ENCODE peak calls at places on chromosomes 13 and 19, in four cellular contexts. One of them, this sample, is unnamed.

GRCh38 chr19:7224205-7224833 is 69.9 kb downstream of the INSR start:
- DNase-seq in H1: no peak
- DNase-seq in K562: no peak
- DNase-seq in GM12878: no peak
- DNase-seq in this sample: no peak

GRCh38 chr13:65378943-65379519 is 1851.1 kb downstream of the PCDH9 start:
- DNase-seq in H1: no peak
- DNase-seq in K562: no peak
- DNase-seq in GM12878: no peak
- DNase-seq in this sample: no peak

GRCh38 chr19:38924383-38924782 is 6.2 kb downstream of the SARS2 start:
- DNase-seq in H1: no peak
- DNase-seq in K562: peak
- DNase-seq in GM12878: no peak
- DNase-seq in this sample: no peak

GRCh38 chr19:16771618-16772017 is 52.0 kb downstream of the NWD1 start:
- DNase-seq in H1: peak
- DNase-seq in K562: peak
- DNase-seq in GM12878: peak
- DNase-seq in this sample: peak

GRCh38 chr19:16366433-16367268 is 42.0 kb downstream of the KLF2 start:
- DNase-seq in H1: no peak
- DNase-seq in K562: no peak
- DNase-seq in GM12878: peak
- DNase-seq in this sample: no peak

GRCh38 chr13:78602561-78603239 is 652 bp downstream of the POU4F1 start:
- DNase-seq in H1: peak
- DNase-seq in K562: peak
- DNase-seq in GM12878: no peak
- DNase-seq in this sample: no peak

GRCh38 chr19:3369337-3370213 is 3.2 kb downstream of the NFIC start:
- DNase-seq in H1: no peak
- DNase-seq in K562: no peak
- DNase-seq in GM12878: no peak
- DNase-seq in this sample: no peak

GRCh38 chr13:36362914-36363313 is 16.7 kb upstream of the SPART start:
- DNase-seq in H1: no peak
- DNase-seq in K562: no peak
- DNase-seq in GM12878: peak
- DNase-seq in this sample: no peak

GRCh38 chr19:23255700-23256099 is 5.5 kb upstream of the ZNF724 start:
- DNase-seq in H1: no peak
- DNase-seq in K562: no peak
- DNase-seq in GM12878: no peak
- DNase-seq in this sample: no peak

GRCh38 chr19:16338470-16339360 is 14.1 kb downstream of the KLF2 start:
- DNase-seq in H1: no peak
- DNase-seq in K562: no peak
- DNase-seq in GM12878: peak
- DNase-seq in this sample: peak

GRCh38 chr19:4454621-4454951 is 3.0 kb downstream of the UBXN6 start:
- DNase-seq in H1: no peak
- DNase-seq in K562: no peak
- DNase-seq in GM12878: no peak
- DNase-seq in this sample: no peak
- TF ChIP-seq HDAC2 in H1: no peak
- TF ChIP-seq HDAC2 in K562: no peak
- TF ChIP-seq HDAC2 in GM12878: no peak
- TF ChIP-seq HDAC2 in this sample: no peak

GRCh38 chr13:73268306-73268705 is 209.5 kb downstream of the KLF5 start:
- DNase-seq in H1: no peak
- DNase-seq in K562: no peak
- DNase-seq in GM12878: no peak
- DNase-seq in this sample: no peak
- TF ChIP-seq HDAC2 in H1: no peak
- TF ChIP-seq HDAC2 in K562: no peak
- TF ChIP-seq HDAC2 in GM12878: no peak
- TF ChIP-seq HDAC2 in this sample: no peak

GRCh38 chr13:46716821-46717220 is 80.1 kb downstream of the ESD start:
- DNase-seq in H1: no peak
- DNase-seq in K562: no peak
- DNase-seq in GM12878: no peak
- DNase-seq in this sample: no peak

GRCh38 chr13:46721054-46721453 is 75.9 kb downstream of the ESD start:
- DNase-seq in H1: no peak
- DNase-seq in K562: peak
- DNase-seq in GM12878: no peak
- DNase-seq in this sample: peak

GRCh38 chr13:46715363-46715762 is 81.6 kb downstream of the ESD start:
- DNase-seq in H1: no peak
- DNase-seq in K562: no peak
- DNase-seq in GM12878: no peak
- DNase-seq in this sample: no peak

GRCh38 chr13:46720189-46720588 is 76.8 kb downstream of the ESD start:
- DNase-seq in H1: no peak
- DNase-seq in K562: no peak
- DNase-seq in GM12878: no peak
- DNase-seq in this sample: no peak

GRCh38 chr13:46717275-46717674 is 79.7 kb downstream of the ESD start:
- DNase-seq in H1: no peak
- DNase-seq in K562: no peak
- DNase-seq in GM12878: no peak
- DNase-seq in this sample: no peak
- TF ChIP-seq HDAC2 in H1: no peak
- TF ChIP-seq HDAC2 in K562: no peak
- TF ChIP-seq HDAC2 in GM12878: no peak
- TF ChIP-seq HDAC2 in this sample: no peak

DNA sequence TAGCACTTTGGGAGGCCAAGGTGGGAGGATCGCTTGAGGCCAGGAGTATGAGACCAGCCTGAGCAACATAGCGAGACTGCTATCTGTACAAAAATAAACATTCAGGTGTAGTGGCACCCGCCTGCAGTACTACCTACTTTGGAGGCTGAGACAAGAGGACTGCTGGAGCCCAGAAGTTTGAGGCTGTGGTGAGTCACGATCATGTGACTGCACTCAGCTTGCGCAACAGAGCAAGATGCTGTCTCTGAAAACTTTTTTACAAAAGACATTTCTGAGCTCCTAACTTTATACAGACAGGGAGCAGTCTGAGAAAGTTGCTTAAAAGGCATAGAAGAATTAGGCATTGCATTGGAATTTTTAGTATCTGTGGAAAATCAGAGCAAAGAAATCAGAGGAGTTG is 10.4 kb upstream of the TBC1D4 start:
- DNase-seq in H1: no peak
- DNase-seq in K562: no peak
- DNase-seq in GM12878: no peak
- DNase-seq in this sample: no peak
- TF ChIP-seq HDAC2 in H1: no peak
- TF ChIP-seq HDAC2 in K562: no peak
- TF ChIP-seq HDAC2 in GM12878: no peak
- TF ChIP-seq HDAC2 in this sample: no peak

This sample was measured in A549.